ENCODE peak calls at places on chromosomes 2 and 18, in six cellular contexts. K, I, H, X, M and S are unnamed samples.

GRCh38 chr2:106129150-106129549 is 65.0 kb downstream of the UXS1 start:
- DNase-seq in K (no peak), I (no peak), H (no peak), X (no peak), M (no peak), S (no peak)

GRCh38 chr2:216003876-216004275 is 9.5 kb downstream of the MREG start:
- DNase-seq in K (no peak), I (no peak), H (no peak), X (no peak), M (no peak), S (no peak)

GRCh38 chr2:42917374-42918017 is 125.1 kb upstream of the HAAO start:
- DNase-seq in K (no peak), I (peak; percentile 82), H (peak; percentile 15), X (no peak), M (no peak), S (peak; percentile 68)

GRCh38 chr2:42141687-42142475 is 27.3 kb upstream of the EML4 start:
- DNase-seq in K (no peak), I (peak; percentile 93), H (peak; percentile 44), X (peak; percentile 46), M (peak; percentile 44), S (no peak)

GRCh38 chr2:10798783-10799182 is 13.8 kb downstream of the PDIA6 start:
- DNase-seq in K (no peak), I (no peak), H (no peak), X (no peak), M (no peak), S (no peak)

GRCh38 chr18:61531891-61532290 is 198.7 kb downstream of the CDH20 start:
- DNase-seq in K (no peak), I (no peak), H (no peak), X (no peak), M (no peak), S (no peak)

GRCh38 chr2:152171733-152172132 is 3.8 kb downstream of the STAM2 start:
- DNase-seq in K (no peak), I (peak; percentile 40), H (no peak), X (no peak), M (no peak), S (no peak)

GRCh38 chr18:45121146-45121545 is 440.5 kb downstream of the SETBP1 start:
- DNase-seq in K (no peak), I (no peak), H (no peak), X (no peak), M (no peak), S (no peak)

GRCh38 chr2:69561041-69561550 is 82.4 kb downstream of the AAK1 start:
- DNase-seq in K (no peak), I (no peak), H (no peak), X (no peak), M (no peak), S (no peak)

GRCh38 chr2:109459485-109459884 is 154.3 kb downstream of the SEPTIN10 start:
- DNase-seq in K (no peak), I (peak; percentile 37), H (no peak), X (no peak), M (no peak), S (no peak)

GRCh38 chr2:234502285-234502918 is 5.5 kb upstream of the ARL4C start:
- DNase-seq in K (no peak), I (peak; percentile 94), H (no peak), X (no peak), M (no peak), S (no peak)